ENCODE peak calls at places on chromosomes 7 and 10, in seven cellular contexts. B is fibroblast of pulmonary artery; R is cardiac fibroblast; O is upper lobe of right lung; L is coronary artery; S is CD4-positive, alpha-beta T cell; X is GM10248. N is an unnamed sample.

GRCh38 chr10:61463035-61463909 is 10.1 kb upstream of the TMEM26 start:
- DNase-seq in X (no peak), S (no peak), O (no peak), R (peak), L (no peak), B (peak), N (no peak)

GRCh38 chr10:132626761-132627735 is 89.5 kb downstream of the INPP5A start:
- DNase-seq in O (peak), R (no peak), B (no peak), X (no peak), L (no peak), S (no peak), N (no peak)

GRCh38 chr7:55975944-55976633 is 11.7 kb downstream of the NIPSNAP2 start:
- DNase-seq in R (no peak), O (no peak), S (no peak), X (no peak), L (no peak), B (no peak), N (no peak)

GRCh38 chr7:104984591-104985258 is 29.3 kb upstream of the KMT2E start:
- DNase-seq in B (no peak), O (no peak), X (no peak), R (no peak), S (no peak), L (no peak), N (no peak)

GRCh38 chr7:4274286-4274685 is 407.8 kb upstream of the FOXK1 start:
- DNase-seq in R (no peak), L (peak), X (no peak), B (no peak), S (no peak), O (no peak), N (no peak)

GRCh38 chr7:2198206-2198605 is 34.5 kb downstream of the MAD1L1 start:
- DNase-seq in B (no peak), L (no peak), S (no peak), X (no peak), O (peak), R (no peak), N (no peak)

GRCh38 chr7:105388373-105389089 is at the start of gene SRPK2:
- DNase-seq in L (peak), B (peak), X (peak), R (peak), O (peak), S (peak), N (peak)

GRCh38 chr10:3757638-3758490 is 27.1 kb downstream of the KLF6 start:
- DNase-seq in B (peak), O (no peak), L (peak), X (peak), S (peak), R (no peak), N (peak)

GRCh38 chr10:22252801-22253577 is 35.2 kb upstream of the EBLN1 start:
- DNase-seq in B (peak), X (peak), L (peak), R (no peak), O (peak), S (peak), N (peak)

GRCh38 chr7:132161231-132161915 is 414.9 kb downstream of the PLXNA4 start:
- DNase-seq in R (peak), B (peak), L (no peak), O (peak), S (no peak), X (no peak), N (no peak)

GRCh38 chr10:31133628-31134302 is 102.1 kb upstream of the ZNF438 start:
- DNase-seq in O (peak), B (peak), R (peak), X (peak), S (peak), L (peak), N (peak)

GRCh38 chr7:122304604-122304975 is at the start of gene FEZF1:
- DNase-seq in L (no peak), R (no peak), B (peak), S (no peak), O (no peak), X (no peak), N (no peak)

GRCh38 chr7:84251183-84251845 is 56.7 kb upstream of the SEMA3A start:
- DNase-seq in R (peak), B (peak), L (no peak), X (no peak), O (no peak), S (no peak), N (no peak)

GRCh38 chr7:43658718-43659548 is 70.4 kb downstream of the COA1 start:
- DNase-seq in S (no peak), L (no peak), X (peak), O (no peak), R (peak), B (peak), N (no peak)

GRCh38 chr7:109939207-109939606 is 1151.7 kb upstream of the LRRN3 start:
- DNase-seq in X (no peak), R (no peak), B (no peak), S (no peak), O (no peak), L (no peak), N (no peak)

GRCh38 chr10:99524050-99524666 is 8.6 kb upstream of the NKX2-3 start:
- DNase-seq in R (no peak), B (no peak), S (no peak), L (no peak), O (no peak), X (no peak), N (no peak)

GRCh38 chr7:41224063-41224763 is 478.7 kb downstream of the INHBA start:
- DNase-seq in L (no peak), B (peak), R (peak), S (no peak), X (no peak), O (no peak), N (no peak)

GRCh38 chr7:69257592-69257991 is 340.7 kb upstream of the AUTS2 start:
- DNase-seq in X (no peak), R (no peak), B (no peak), O (no peak), L (no peak), S (no peak), N (no peak)

GRCh38 chr10:17684537-17684936 is 40.6 kb downstream of the STAM start:
- DNase-seq in X (peak), S (no peak), B (no peak), O (no peak), R (no peak), L (no peak), N (peak)

GRCh38 chr10:95287281-95287680 is 3.5 kb downstream of the PDLIM1 start:
- DNase-seq in R (peak), B (peak), S (no peak), X (no peak), O (no peak), L (no peak), N (no peak)

GRCh38 chr10:68156373-68157185 is 47.3 kb downstream of the MYPN start:
- DNase-seq in X (peak), R (peak), O (no peak), L (no peak), S (peak), B (peak), N (peak)

GRCh38 chr7:76020031-76020714 is 25.8 kb upstream of the TMEM120A start:
- DNase-seq in O (peak), R (peak), L (no peak), X (peak), S (peak), B (peak), N (peak)

GRCh38 chr7:149714910-149715471 is 58.4 kb downstream of the ZNF467 start:
- DNase-seq in X (no peak), S (peak), L (peak), B (no peak), R (peak), O (peak), N (no peak)

GRCh38 chr7:43130347-43130746 is 17.9 kb downstream of the HECW1 start:
- DNase-seq in B (no peak), O (no peak), X (no peak), R (no peak), S (no peak), L (no peak), N (no peak)

GRCh38 chr10:48282829-48283228 is 8.3 kb upstream of the FRMPD2 start:
- DNase-seq in B (no peak), R (no peak), S (no peak), L (no peak), X (no peak), O (no peak), N (no peak)

GRCh38 chr7:140364819-140365218 is 33.5 kb downstream of the SLC37A3 start:
- DNase-seq in B (no peak), X (no peak), O (no peak), L (no peak), S (no peak), R (no peak), N (no peak)

GRCh38 chr10:69869291-69869841 is 67.7 kb downstream of the COL13A1 start:
- DNase-seq in R (peak), X (no peak), B (peak), O (no peak), L (no peak), S (no peak), N (no peak)

GRCh38 chr7:114944742-114945625 is 23.1 kb downstream of the MDFIC start:
- DNase-seq in X (no peak), L (peak), B (peak), R (peak), O (no peak), S (no peak), N (no peak)

GRCh38 chr10:52466464-52466863 is 152.4 kb downstream of the DKK1 start:
- DNase-seq in B (no peak), S (no peak), L (no peak), R (peak), X (no peak), O (no peak), N (no peak)

GRCh38 chr10:85124592-85124991 is 796.2 kb downstream of the CCSER2 start:
- DNase-seq in O (no peak), R (peak), B (no peak), X (no peak), S (no peak), L (no peak), N (no peak)

GRCh38 chr10:46257099-46257498 is 29.7 kb upstream of the ANTXRL start:
- DNase-seq in X (no peak), O (no peak), S (no peak), L (no peak), R (no peak), B (no peak), N (no peak)

GRCh38 chr10:51896849-51897248 is 197.5 kb upstream of the CSTF2T start:
- DNase-seq in B (peak), X (no peak), O (no peak), R (peak), S (no peak), L (no peak), N (no peak)

GRCh38 chr10:110919971-110920881 is 822 bp downstream of the SHOC2 start:
- DNase-seq in B (peak), O (peak), L (peak), X (peak), R (peak), S (no peak), N (peak)

GRCh38 chr7:497946-498655 is 21.5 kb downstream of the PDGFA start:
- DNase-seq in R (no peak), O (peak), X (no peak), L (no peak), S (no peak), B (no peak), N (no peak)

GRCh38 chr7:151351027-151351426 is 9.4 kb downstream of the NUB1 start:
- DNase-seq in O (no peak), S (peak), B (no peak), R (no peak), X (no peak), L (no peak), N (no peak)
- TF ChIP-seq CTCF in O (no peak), S (no peak), B (no peak), R (peak), X (peak), L (no peak), N (peak)

GRCh38 chr7:106420741-106421140 is 136.0 kb upstream of the NAMPT start:
- DNase-seq in S (no peak), R (no peak), O (no peak), L (no peak), B (no peak), X (no peak), N (no peak)
- TF ChIP-seq CTCF in S (no peak), R (no peak), O (no peak), L (no peak), B (no peak), X (no peak), N (no peak)

DNA sequence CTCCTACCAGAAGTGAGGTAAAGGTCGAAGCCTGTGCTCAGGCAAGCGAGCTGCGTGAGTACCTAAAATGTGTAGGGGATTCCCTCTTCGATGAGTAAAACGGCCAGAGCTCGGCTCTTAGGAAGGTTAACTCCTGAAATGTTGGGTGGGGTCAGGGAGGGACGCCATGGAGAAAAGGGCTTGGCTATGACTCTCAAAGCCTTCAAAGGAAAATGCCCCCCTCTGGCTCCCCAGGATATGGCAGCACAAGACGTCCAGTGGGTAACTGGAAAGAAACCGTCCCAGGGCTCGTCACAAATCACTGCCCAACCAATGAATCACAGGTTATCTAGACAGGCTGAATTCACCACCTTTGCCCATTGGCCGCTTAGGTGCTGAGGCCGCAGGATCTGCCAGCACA is 58.0 kb downstream of the CALML3 start:
- DNase-seq in X (no peak), B (no peak), L (no peak), R (no peak), S (no peak), O (peak), N (no peak)
- TF ChIP-seq CTCF in X (peak), B (peak), L (no peak), R (no peak), S (no peak), O (no peak), N (no peak)

GRCh38 chr7:38889872-38890432 is 19.0 kb downstream of the VPS41 start:
- DNase-seq in S (no peak), L (no peak), B (no peak), R (no peak), X (no peak), O (no peak), N (no peak)
- TF ChIP-seq CTCF in S (no peak), L (no peak), B (peak), R (peak), X (no peak), O (no peak), N (no peak)

GRCh38 chr7:129835436-129836020 is 117.2 kb downstream of the UBE2H start:
- DNase-seq in O (no peak), R (no peak), S (no peak), B (no peak), X (no peak), L (no peak), N (no peak)
- TF ChIP-seq CTCF in O (no peak), R (no peak), S (no peak), B (no peak), X (no peak), L (no peak), N (no peak)

GRCh38 chr7:151032936-151033863 is 5.0 kb downstream of the ABCB8 start:
- DNase-seq in B (no peak), S (no peak), O (no peak), X (no peak), L (no peak), R (no peak), N (no peak)
- TF ChIP-seq CTCF in B (no peak), S (no peak), O (no peak), X (no peak), L (no peak), R (no peak), N (no peak)

DNA sequence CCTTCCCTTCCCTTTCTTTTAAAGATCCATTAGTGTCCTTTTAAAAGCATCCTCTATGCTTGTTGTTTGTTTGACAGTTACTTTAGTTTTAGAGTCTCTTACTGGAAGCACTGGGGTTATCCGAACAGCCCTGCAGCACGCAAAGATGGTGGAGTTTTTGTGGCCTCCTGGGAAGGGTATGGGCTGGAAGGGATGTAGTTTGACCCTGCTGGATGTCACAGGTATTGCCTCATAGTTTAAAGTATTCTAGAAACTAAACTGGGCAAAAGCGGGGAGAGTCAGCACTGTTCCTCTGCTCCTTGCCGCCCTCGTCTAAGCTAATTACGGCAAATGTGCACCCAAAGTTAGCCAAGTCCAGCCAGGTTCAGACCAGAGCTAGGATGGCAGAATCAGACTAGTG is 35.8 kb upstream of the GNAI1 start:
- DNase-seq in X (no peak), O (no peak), L (no peak), R (no peak), S (no peak), B (no peak), N (no peak)
- TF ChIP-seq CTCF in X (no peak), O (no peak), L (no peak), R (peak), S (no peak), B (peak), N (no peak)

DNA sequence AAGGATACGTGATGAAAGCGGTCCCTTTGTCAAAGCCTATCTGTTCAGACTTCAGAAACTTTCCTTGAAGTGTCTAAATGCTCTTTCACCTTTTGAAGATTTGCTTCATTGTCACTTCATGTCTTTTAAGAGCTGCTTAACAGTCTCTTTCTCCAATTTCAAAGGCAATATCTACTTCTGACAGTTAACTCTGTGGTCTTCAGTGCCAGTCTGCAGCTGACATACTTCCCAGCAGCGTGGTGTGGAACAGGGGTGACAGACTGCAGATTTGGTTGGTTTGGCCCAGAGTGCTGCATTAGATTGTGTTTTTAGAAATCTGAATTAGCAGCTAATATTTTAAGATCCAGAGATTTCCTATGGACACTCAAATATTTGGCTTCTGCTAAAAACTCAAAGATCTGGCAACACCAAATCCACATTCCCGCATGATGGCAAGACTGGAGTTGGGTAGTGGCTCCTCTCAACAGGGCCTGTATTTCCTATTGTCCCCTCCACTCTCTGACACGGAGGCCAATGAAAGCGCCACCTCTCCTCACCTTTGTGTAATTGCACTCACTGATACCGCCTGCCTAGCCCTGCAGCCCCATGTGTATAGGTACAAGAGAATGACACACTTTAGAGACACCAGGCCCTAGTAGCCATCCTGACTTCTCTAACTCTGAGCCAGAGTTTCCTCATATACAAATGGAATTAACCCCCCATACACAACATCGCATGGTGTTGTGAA is 11.5 kb downstream of the SCRN1 start:
- DNase-seq in L (no peak), B (no peak), O (no peak), X (no peak), R (no peak), S (no peak), N (no peak)
- TF ChIP-seq CTCF in L (no peak), B (no peak), O (no peak), X (no peak), R (no peak), S (no peak), N (no peak)